ENCODE peak calls at places on chromosomes 7 and 10, in five cellular contexts. One of them, this sample, is unnamed.

GRCh38 chr7:28988818-28989595 is 30.9 kb upstream of the TRIL start:
- DNase-seq in stimulated activated CD4-positive, alpha-beta T cell treated with anti-CD3 and anti-CD28 coated beads, Interleukin-4, amount 100 ng/mL, for 1 hour: no peak
- DNase-seq in naive thymus-derived CD8-positive, alpha-beta T cell: no peak
- DNase-seq in RPMI7951: peak
- DNase-seq in mesendoderm: peak
- DNase-seq in this sample: no peak

GRCh38 chr10:111656066-111656465 is 527.5 kb downstream of the GPAM start:
- DNase-seq in stimulated activated CD4-positive, alpha-beta T cell treated with anti-CD3 and anti-CD28 coated beads, Interleukin-4, amount 100 ng/mL, for 1 hour: no peak
- DNase-seq in mesendoderm: no peak
- DNase-seq in RPMI7951: no peak
- DNase-seq in naive thymus-derived CD8-positive, alpha-beta T cell: no peak
- DNase-seq in this sample: no peak

GRCh38 chr10:124744047-124744687 is at the start of gene FAM53B:
- DNase-seq in RPMI7951: peak
- DNase-seq in mesendoderm: peak
- DNase-seq in stimulated activated CD4-positive, alpha-beta T cell treated with anti-CD3 and anti-CD28 coated beads, Interleukin-4, amount 100 ng/mL, for 1 hour: peak
- DNase-seq in naive thymus-derived CD8-positive, alpha-beta T cell: peak
- DNase-seq in this sample: peak

GRCh38 chr10:10865303-10865702 is 152.4 kb upstream of the CELF2 start:
- DNase-seq in naive thymus-derived CD8-positive, alpha-beta T cell: no peak
- DNase-seq in mesendoderm: no peak
- DNase-seq in RPMI7951: no peak
- DNase-seq in stimulated activated CD4-positive, alpha-beta T cell treated with anti-CD3 and anti-CD28 coated beads, Interleukin-4, amount 100 ng/mL, for 1 hour: no peak
- DNase-seq in this sample: no peak

GRCh38 chr10:19531324-19531723 is 284.9 kb upstream of the PLXDC2 start:
- DNase-seq in stimulated activated CD4-positive, alpha-beta T cell treated with anti-CD3 and anti-CD28 coated beads, Interleukin-4, amount 100 ng/mL, for 1 hour: no peak
- DNase-seq in mesendoderm: no peak
- DNase-seq in naive thymus-derived CD8-positive, alpha-beta T cell: no peak
- DNase-seq in RPMI7951: no peak
- DNase-seq in this sample: no peak

GRCh38 chr7:47537716-47538640 is 43.9 kb downstream of the TNS3 start:
- DNase-seq in naive thymus-derived CD8-positive, alpha-beta T cell: no peak
- DNase-seq in stimulated activated CD4-positive, alpha-beta T cell treated with anti-CD3 and anti-CD28 coated beads, Interleukin-4, amount 100 ng/mL, for 1 hour: no peak
- DNase-seq in mesendoderm: no peak
- DNase-seq in RPMI7951: no peak
- DNase-seq in this sample: peak

GRCh38 chr10:21675157-21675796 is 141.2 kb downstream of the MLLT10 start:
- DNase-seq in stimulated activated CD4-positive, alpha-beta T cell treated with anti-CD3 and anti-CD28 coated beads, Interleukin-4, amount 100 ng/mL, for 1 hour: peak
- DNase-seq in naive thymus-derived CD8-positive, alpha-beta T cell: no peak
- DNase-seq in mesendoderm: peak
- DNase-seq in RPMI7951: peak
- DNase-seq in this sample: peak

GRCh38 chr10:7436490-7437100 is 25.8 kb upstream of the SFMBT2 start:
- DNase-seq in RPMI7951: peak
- DNase-seq in mesendoderm: no peak
- DNase-seq in stimulated activated CD4-positive, alpha-beta T cell treated with anti-CD3 and anti-CD28 coated beads, Interleukin-4, amount 100 ng/mL, for 1 hour: no peak
- DNase-seq in naive thymus-derived CD8-positive, alpha-beta T cell: no peak
- DNase-seq in this sample: no peak

GRCh38 chr10:18875480-18875879 is 173.1 kb upstream of the MALRD1 start:
- DNase-seq in RPMI7951: no peak
- DNase-seq in mesendoderm: no peak
- DNase-seq in stimulated activated CD4-positive, alpha-beta T cell treated with anti-CD3 and anti-CD28 coated beads, Interleukin-4, amount 100 ng/mL, for 1 hour: no peak
- DNase-seq in naive thymus-derived CD8-positive, alpha-beta T cell: no peak
- DNase-seq in this sample: no peak

GRCh38 chr7:26500749-26501352 is 209.2 kb downstream of the SNX10 start:
- DNase-seq in stimulated activated CD4-positive, alpha-beta T cell treated with anti-CD3 and anti-CD28 coated beads, Interleukin-4, amount 100 ng/mL, for 1 hour: no peak
- DNase-seq in RPMI7951: peak
- DNase-seq in naive thymus-derived CD8-positive, alpha-beta T cell: no peak
- DNase-seq in mesendoderm: peak
- DNase-seq in this sample: peak

GRCh38 chr10:58791137-58791536 is 278.5 kb downstream of the BICC1 start:
- DNase-seq in RPMI7951: no peak
- DNase-seq in stimulated activated CD4-positive, alpha-beta T cell treated with anti-CD3 and anti-CD28 coated beads, Interleukin-4, amount 100 ng/mL, for 1 hour: no peak
- DNase-seq in naive thymus-derived CD8-positive, alpha-beta T cell: no peak
- DNase-seq in mesendoderm: no peak
- DNase-seq in this sample: no peak

GRCh38 chr10:59677253-59677831 is 32.3 kb downstream of the SLC16A9 start:
- DNase-seq in RPMI7951: no peak
- DNase-seq in naive thymus-derived CD8-positive, alpha-beta T cell: no peak
- DNase-seq in mesendoderm: no peak
- DNase-seq in stimulated activated CD4-positive, alpha-beta T cell treated with anti-CD3 and anti-CD28 coated beads, Interleukin-4, amount 100 ng/mL, for 1 hour: no peak
- DNase-seq in this sample: no peak

GRCh38 chr10:80191589-80192270 is 13.6 kb downstream of the ANXA11 start:
- DNase-seq in mesendoderm: no peak
- DNase-seq in naive thymus-derived CD8-positive, alpha-beta T cell: no peak
- DNase-seq in stimulated activated CD4-positive, alpha-beta T cell treated with anti-CD3 and anti-CD28 coated beads, Interleukin-4, amount 100 ng/mL, for 1 hour: no peak
- DNase-seq in RPMI7951: no peak
- DNase-seq in this sample: no peak

GRCh38 chr7:13920053-13920697 is 69.3 kb downstream of the ETV1 start:
- DNase-seq in naive thymus-derived CD8-positive, alpha-beta T cell: no peak
- DNase-seq in mesendoderm: peak
- DNase-seq in RPMI7951: peak
- DNase-seq in stimulated activated CD4-positive, alpha-beta T cell treated with anti-CD3 and anti-CD28 coated beads, Interleukin-4, amount 100 ng/mL, for 1 hour: no peak
- DNase-seq in this sample: peak

GRCh38 chr10:121490906-121491519 is 107.2 kb downstream of the FGFR2 start:
- DNase-seq in mesendoderm: no peak
- DNase-seq in RPMI7951: peak
- DNase-seq in naive thymus-derived CD8-positive, alpha-beta T cell: no peak
- DNase-seq in stimulated activated CD4-positive, alpha-beta T cell treated with anti-CD3 and anti-CD28 coated beads, Interleukin-4, amount 100 ng/mL, for 1 hour: no peak
- DNase-seq in this sample: no peak

GRCh38 chr7:93873998-93874574 is 16.5 kb downstream of the TFPI2 start:
- DNase-seq in mesendoderm: peak
- DNase-seq in naive thymus-derived CD8-positive, alpha-beta T cell: no peak
- DNase-seq in RPMI7951: no peak
- DNase-seq in stimulated activated CD4-positive, alpha-beta T cell treated with anti-CD3 and anti-CD28 coated beads, Interleukin-4, amount 100 ng/mL, for 1 hour: no peak
- DNase-seq in this sample: peak

GRCh38 chr10:124867304-124867703 is 65.7 kb downstream of the ABRAXAS2 start:
- DNase-seq in RPMI7951: no peak
- DNase-seq in naive thymus-derived CD8-positive, alpha-beta T cell: no peak
- DNase-seq in stimulated activated CD4-positive, alpha-beta T cell treated with anti-CD3 and anti-CD28 coated beads, Interleukin-4, amount 100 ng/mL, for 1 hour: no peak
- DNase-seq in mesendoderm: peak
- DNase-seq in this sample: peak

GRCh38 chr10:12042409-12042796 is 206 bp downstream of the UPF2 start:
- DNase-seq in RPMI7951: peak
- DNase-seq in mesendoderm: no peak
- DNase-seq in naive thymus-derived CD8-positive, alpha-beta T cell: peak
- DNase-seq in stimulated activated CD4-positive, alpha-beta T cell treated with anti-CD3 and anti-CD28 coated beads, Interleukin-4, amount 100 ng/mL, for 1 hour: peak
- DNase-seq in this sample: peak

GRCh38 chr7:99562832-99563231 is 4.4 kb downstream of the ZNF655 start:
- DNase-seq in mesendoderm: peak
- DNase-seq in naive thymus-derived CD8-positive, alpha-beta T cell: no peak
- DNase-seq in RPMI7951: peak
- DNase-seq in stimulated activated CD4-positive, alpha-beta T cell treated with anti-CD3 and anti-CD28 coated beads, Interleukin-4, amount 100 ng/mL, for 1 hour: no peak
- DNase-seq in this sample: no peak

GRCh38 chr10:87816163-87816841 is 1.7 kb downstream of the ATAD1 start:
- DNase-seq in mesendoderm: no peak
- DNase-seq in naive thymus-derived CD8-positive, alpha-beta T cell: no peak
- DNase-seq in stimulated activated CD4-positive, alpha-beta T cell treated with anti-CD3 and anti-CD28 coated beads, Interleukin-4, amount 100 ng/mL, for 1 hour: no peak
- DNase-seq in RPMI7951: no peak
- DNase-seq in this sample: no peak

GRCh38 chr7:151409555-151410404 is at the start of gene WDR86:
- DNase-seq in RPMI7951: no peak
- DNase-seq in mesendoderm: peak
- DNase-seq in stimulated activated CD4-positive, alpha-beta T cell treated with anti-CD3 and anti-CD28 coated beads, Interleukin-4, amount 100 ng/mL, for 1 hour: no peak
- DNase-seq in naive thymus-derived CD8-positive, alpha-beta T cell: no peak
- DNase-seq in this sample: peak

GRCh38 chr7:134831862-134832261 is 52.4 kb downstream of the CALD1 start:
- DNase-seq in mesendoderm: no peak
- DNase-seq in naive thymus-derived CD8-positive, alpha-beta T cell: no peak
- DNase-seq in RPMI7951: peak
- DNase-seq in stimulated activated CD4-positive, alpha-beta T cell treated with anti-CD3 and anti-CD28 coated beads, Interleukin-4, amount 100 ng/mL, for 1 hour: no peak
- DNase-seq in this sample: no peak

GRCh38 chr7:155188821-155189599 is 108.7 kb upstream of the INSIG1 start:
- DNase-seq in naive thymus-derived CD8-positive, alpha-beta T cell: no peak
- DNase-seq in RPMI7951: peak
- DNase-seq in stimulated activated CD4-positive, alpha-beta T cell treated with anti-CD3 and anti-CD28 coated beads, Interleukin-4, amount 100 ng/mL, for 1 hour: no peak
- DNase-seq in mesendoderm: no peak
- DNase-seq in this sample: no peak

GRCh38 chr10:60957667-60958221 is 13.8 kb upstream of the RHOBTB1 start:
- DNase-seq in RPMI7951: no peak
- DNase-seq in naive thymus-derived CD8-positive, alpha-beta T cell: no peak
- DNase-seq in mesendoderm: no peak
- DNase-seq in stimulated activated CD4-positive, alpha-beta T cell treated with anti-CD3 and anti-CD28 coated beads, Interleukin-4, amount 100 ng/mL, for 1 hour: no peak
- DNase-seq in this sample: no peak

GRCh38 chr7:99235925-99236324 is 28.0 kb upstream of the KPNA7 start:
- DNase-seq in stimulated activated CD4-positive, alpha-beta T cell treated with anti-CD3 and anti-CD28 coated beads, Interleukin-4, amount 100 ng/mL, for 1 hour: no peak
- DNase-seq in mesendoderm: no peak
- DNase-seq in naive thymus-derived CD8-positive, alpha-beta T cell: no peak
- DNase-seq in RPMI7951: no peak
- DNase-seq in this sample: no peak

GRCh38 chr7:157984914-157985163 is 602.8 kb downstream of the PTPRN2 start:
- DNase-seq in stimulated activated CD4-positive, alpha-beta T cell treated with anti-CD3 and anti-CD28 coated beads, Interleukin-4, amount 100 ng/mL, for 1 hour: no peak
- DNase-seq in RPMI7951: no peak
- DNase-seq in mesendoderm: no peak
- DNase-seq in naive thymus-derived CD8-positive, alpha-beta T cell: no peak
- DNase-seq in this sample: no peak

GRCh38 chr10:72315611-72316385 is 38.9 kb downstream of the DNAJB12 start:
- DNase-seq in stimulated activated CD4-positive, alpha-beta T cell treated with anti-CD3 and anti-CD28 coated beads, Interleukin-4, amount 100 ng/mL, for 1 hour: no peak
- DNase-seq in mesendoderm: no peak
- DNase-seq in RPMI7951: peak
- DNase-seq in naive thymus-derived CD8-positive, alpha-beta T cell: no peak
- DNase-seq in this sample: no peak

GRCh38 chr7:119925890-119926289 is 347.1 kb upstream of the KCND2 start:
- DNase-seq in mesendoderm: peak
- DNase-seq in RPMI7951: no peak
- DNase-seq in naive thymus-derived CD8-positive, alpha-beta T cell: no peak
- DNase-seq in stimulated activated CD4-positive, alpha-beta T cell treated with anti-CD3 and anti-CD28 coated beads, Interleukin-4, amount 100 ng/mL, for 1 hour: no peak
- DNase-seq in this sample: no peak

GRCh38 chr7:47337531-47337930 is 244.4 kb downstream of the TNS3 start:
- DNase-seq in stimulated activated CD4-positive, alpha-beta T cell treated with anti-CD3 and anti-CD28 coated beads, Interleukin-4, amount 100 ng/mL, for 1 hour: no peak
- DNase-seq in RPMI7951: peak
- DNase-seq in mesendoderm: peak
- DNase-seq in naive thymus-derived CD8-positive, alpha-beta T cell: no peak
- DNase-seq in this sample: peak

GRCh38 chr7:128268233-128268632 is 27.2 kb downstream of the LEP start:
- DNase-seq in RPMI7951: no peak
- DNase-seq in naive thymus-derived CD8-positive, alpha-beta T cell: no peak
- DNase-seq in mesendoderm: no peak
- DNase-seq in stimulated activated CD4-positive, alpha-beta T cell treated with anti-CD3 and anti-CD28 coated beads, Interleukin-4, amount 100 ng/mL, for 1 hour: no peak
- DNase-seq in this sample: no peak

GRCh38 chr10:17353568-17353967 is 100.8 kb downstream of the ST8SIA6 start:
- DNase-seq in naive thymus-derived CD8-positive, alpha-beta T cell: no peak
- DNase-seq in RPMI7951: no peak
- DNase-seq in stimulated activated CD4-positive, alpha-beta T cell treated with anti-CD3 and anti-CD28 coated beads, Interleukin-4, amount 100 ng/mL, for 1 hour: no peak
- DNase-seq in mesendoderm: no peak
- DNase-seq in this sample: no peak

GRCh38 chr7:158838238-158838637 is 8.9 kb upstream of the ESYT2 start:
- DNase-seq in stimulated activated CD4-positive, alpha-beta T cell treated with anti-CD3 and anti-CD28 coated beads, Interleukin-4, amount 100 ng/mL, for 1 hour: no peak
- DNase-seq in mesendoderm: no peak
- DNase-seq in naive thymus-derived CD8-positive, alpha-beta T cell: no peak
- DNase-seq in RPMI7951: no peak
- DNase-seq in this sample: no peak

GRCh38 chr7:158861004-158861787 is 4.8 kb downstream of the DYNC2I1 start:
- DNase-seq in stimulated activated CD4-positive, alpha-beta T cell treated with anti-CD3 and anti-CD28 coated beads, Interleukin-4, amount 100 ng/mL, for 1 hour: no peak
- DNase-seq in mesendoderm: no peak
- DNase-seq in naive thymus-derived CD8-positive, alpha-beta T cell: no peak
- DNase-seq in RPMI7951: no peak
- DNase-seq in this sample: peak

GRCh38 chr10:132539894-132540293 is 2.3 kb downstream of the INPP5A start:
- DNase-seq in naive thymus-derived CD8-positive, alpha-beta T cell: no peak
- DNase-seq in stimulated activated CD4-positive, alpha-beta T cell treated with anti-CD3 and anti-CD28 coated beads, Interleukin-4, amount 100 ng/mL, for 1 hour: no peak
- DNase-seq in RPMI7951: peak
- DNase-seq in mesendoderm: no peak
- DNase-seq in this sample: no peak

GRCh38 chr7:93442478-93443224 is 131.9 kb downstream of the CALCR start:
- DNase-seq in RPMI7951: peak
- DNase-seq in naive thymus-derived CD8-positive, alpha-beta T cell: no peak
- DNase-seq in stimulated activated CD4-positive, alpha-beta T cell treated with anti-CD3 and anti-CD28 coated beads, Interleukin-4, amount 100 ng/mL, for 1 hour: peak
- DNase-seq in mesendoderm: peak
- DNase-seq in this sample: peak